ENCODE peak calls at places on chromosomes 16 and 17, in nine cellular contexts. One of them, this sample, is unnamed.

GRCh38 chr17:35684046-35684802 is 47.2 kb upstream of the RASL10B start:
- DNase-seq in testis: no peak
- DNase-seq in heart left ventricle: no peak
- DNase-seq in A549: no peak
- DNase-seq in upper lobe of left lung: no peak
- DNase-seq in ovary: no peak
- DNase-seq in IMR-90: peak
- DNase-seq in gastrocnemius medialis: no peak
- DNase-seq in prostate gland: no peak
- DNase-seq in this sample: no peak

GRCh38 chr17:78241277-78242023 is 10.0 kb downstream of the TMEM235 start:
- DNase-seq in testis: peak
- DNase-seq in heart left ventricle: no peak
- DNase-seq in A549: peak
- DNase-seq in upper lobe of left lung: no peak
- DNase-seq in ovary: no peak
- DNase-seq in IMR-90: peak
- DNase-seq in gastrocnemius medialis: no peak
- DNase-seq in prostate gland: no peak
- DNase-seq in this sample: peak

GRCh38 chr17:11495616-11496015 is 102.7 kb upstream of the DNAH9 start:
- DNase-seq in testis: no peak
- DNase-seq in heart left ventricle: no peak
- DNase-seq in A549: no peak
- DNase-seq in upper lobe of left lung: no peak
- DNase-seq in ovary: no peak
- DNase-seq in IMR-90: no peak
- DNase-seq in gastrocnemius medialis: no peak
- DNase-seq in prostate gland: no peak
- DNase-seq in this sample: no peak

GRCh38 chr16:15401972-15402371 is 6.4 kb downstream of the MPV17L start:
- DNase-seq in testis: no peak
- DNase-seq in heart left ventricle: no peak
- DNase-seq in A549: no peak
- DNase-seq in upper lobe of left lung: no peak
- DNase-seq in ovary: no peak
- DNase-seq in IMR-90: no peak
- DNase-seq in gastrocnemius medialis: no peak
- DNase-seq in prostate gland: no peak
- DNase-seq in this sample: no peak

GRCh38 chr16:76194621-76195015 is 82.6 kb upstream of the CNTNAP4 start:
- DNase-seq in testis: no peak
- DNase-seq in heart left ventricle: no peak
- DNase-seq in A549: no peak
- DNase-seq in upper lobe of left lung: no peak
- DNase-seq in ovary: no peak
- DNase-seq in IMR-90: no peak
- DNase-seq in gastrocnemius medialis: no peak
- DNase-seq in prostate gland: no peak
- DNase-seq in this sample: no peak

GRCh38 chr17:72099919-72100318 is 20.9 kb upstream of the SOX9 start:
- DNase-seq in testis: no peak
- DNase-seq in heart left ventricle: no peak
- DNase-seq in A549: no peak
- DNase-seq in upper lobe of left lung: no peak
- DNase-seq in ovary: no peak
- DNase-seq in IMR-90: peak
- DNase-seq in gastrocnemius medialis: no peak
- DNase-seq in prostate gland: no peak
- DNase-seq in this sample: no peak

GRCh38 chr17:82202981-82203380 is 9.7 kb downstream of the CCDC57 start:
- DNase-seq in testis: no peak
- DNase-seq in heart left ventricle: no peak
- DNase-seq in A549: no peak
- DNase-seq in upper lobe of left lung: no peak
- DNase-seq in ovary: no peak
- DNase-seq in IMR-90: no peak
- DNase-seq in gastrocnemius medialis: no peak
- DNase-seq in prostate gland: no peak
- DNase-seq in this sample: no peak

GRCh38 chr17:14334919-14335318 is 34.0 kb downstream of the HS3ST3B1 start:
- DNase-seq in testis: no peak
- DNase-seq in heart left ventricle: peak
- DNase-seq in A549: no peak
- DNase-seq in upper lobe of left lung: no peak
- DNase-seq in ovary: no peak
- DNase-seq in IMR-90: no peak
- DNase-seq in gastrocnemius medialis: no peak
- DNase-seq in prostate gland: no peak
- DNase-seq in this sample: no peak

GRCh38 chr16:50731130-50731988 is 10.5 kb upstream of the CYLD start:
- DNase-seq in testis: no peak
- DNase-seq in heart left ventricle: no peak
- DNase-seq in A549: no peak
- DNase-seq in upper lobe of left lung: no peak
- DNase-seq in ovary: no peak
- DNase-seq in IMR-90: no peak
- DNase-seq in gastrocnemius medialis: no peak
- DNase-seq in prostate gland: no peak
- DNase-seq in this sample: no peak

GRCh38 chr17:73210002-73210678 is 17.3 kb downstream of the COG1 start:
- DNase-seq in testis: no peak
- DNase-seq in heart left ventricle: no peak
- DNase-seq in A549: peak
- DNase-seq in upper lobe of left lung: no peak
- DNase-seq in ovary: no peak
- DNase-seq in IMR-90: no peak
- DNase-seq in gastrocnemius medialis: no peak
- DNase-seq in prostate gland: no peak
- DNase-seq in this sample: peak

GRCh38 chr17:82230627-82231311 is 1.9 kb downstream of the SLC16A3 start:
- DNase-seq in testis: peak
- DNase-seq in heart left ventricle: peak
- DNase-seq in A549: peak
- DNase-seq in upper lobe of left lung: peak
- DNase-seq in ovary: peak
- DNase-seq in IMR-90: peak
- DNase-seq in gastrocnemius medialis: peak
- DNase-seq in prostate gland: no peak
- DNase-seq in this sample: peak

GRCh38 chr16:84603115-84603816 is 14.6 kb downstream of the COTL1 start:
- DNase-seq in testis: peak
- DNase-seq in heart left ventricle: peak
- DNase-seq in A549: peak
- DNase-seq in upper lobe of left lung: peak
- DNase-seq in ovary: peak
- DNase-seq in IMR-90: peak
- DNase-seq in gastrocnemius medialis: peak
- DNase-seq in prostate gland: no peak
- DNase-seq in this sample: no peak

GRCh38 chr16:57013268-57013667 is 23.9 kb downstream of the NLRC5 start:
- DNase-seq in testis: no peak
- DNase-seq in heart left ventricle: no peak
- DNase-seq in A549: no peak
- DNase-seq in upper lobe of left lung: no peak
- DNase-seq in ovary: no peak
- DNase-seq in IMR-90: peak
- DNase-seq in gastrocnemius medialis: no peak
- DNase-seq in prostate gland: no peak
- DNase-seq in this sample: no peak

GRCh38 chr16:57017251-57017650 is 27.9 kb downstream of the NLRC5 start:
- DNase-seq in testis: no peak
- DNase-seq in heart left ventricle: no peak
- DNase-seq in A549: no peak
- DNase-seq in upper lobe of left lung: no peak
- DNase-seq in ovary: no peak
- DNase-seq in IMR-90: peak
- DNase-seq in gastrocnemius medialis: no peak
- DNase-seq in prostate gland: no peak
- DNase-seq in this sample: no peak

GRCh38 chr16:57016831-57017230 is 27.5 kb downstream of the NLRC5 start:
- DNase-seq in testis: no peak
- DNase-seq in heart left ventricle: no peak
- DNase-seq in A549: no peak
- DNase-seq in upper lobe of left lung: no peak
- DNase-seq in ovary: no peak
- DNase-seq in IMR-90: no peak
- DNase-seq in gastrocnemius medialis: no peak
- DNase-seq in prostate gland: no peak
- DNase-seq in this sample: no peak

GRCh38 chr16:57013902-57014301 is 24.5 kb downstream of the NLRC5 start:
- DNase-seq in testis: no peak
- DNase-seq in heart left ventricle: no peak
- DNase-seq in A549: no peak
- DNase-seq in upper lobe of left lung: no peak
- DNase-seq in ovary: no peak
- DNase-seq in IMR-90: no peak
- DNase-seq in gastrocnemius medialis: no peak
- DNase-seq in prostate gland: no peak
- DNase-seq in this sample: no peak

GRCh38 chr16:57016301-57016700 is 26.9 kb downstream of the NLRC5 start:
- DNase-seq in testis: no peak
- DNase-seq in heart left ventricle: no peak
- DNase-seq in A549: no peak
- DNase-seq in upper lobe of left lung: no peak
- DNase-seq in ovary: no peak
- DNase-seq in IMR-90: no peak
- DNase-seq in gastrocnemius medialis: no peak
- DNase-seq in prostate gland: no peak
- DNase-seq in this sample: no peak
- TF ChIP-seq POLR2A in testis: no peak
- TF ChIP-seq POLR2A in heart left ventricle: no peak
- TF ChIP-seq POLR2A in A549: no peak
- TF ChIP-seq POLR2A in upper lobe of left lung: no peak
- TF ChIP-seq POLR2A in ovary: no peak
- TF ChIP-seq POLR2A in IMR-90: no peak
- TF ChIP-seq POLR2A in gastrocnemius medialis: no peak
- TF ChIP-seq POLR2A in prostate gland: no peak
- TF ChIP-seq POLR2A in this sample: no peak

DNA sequence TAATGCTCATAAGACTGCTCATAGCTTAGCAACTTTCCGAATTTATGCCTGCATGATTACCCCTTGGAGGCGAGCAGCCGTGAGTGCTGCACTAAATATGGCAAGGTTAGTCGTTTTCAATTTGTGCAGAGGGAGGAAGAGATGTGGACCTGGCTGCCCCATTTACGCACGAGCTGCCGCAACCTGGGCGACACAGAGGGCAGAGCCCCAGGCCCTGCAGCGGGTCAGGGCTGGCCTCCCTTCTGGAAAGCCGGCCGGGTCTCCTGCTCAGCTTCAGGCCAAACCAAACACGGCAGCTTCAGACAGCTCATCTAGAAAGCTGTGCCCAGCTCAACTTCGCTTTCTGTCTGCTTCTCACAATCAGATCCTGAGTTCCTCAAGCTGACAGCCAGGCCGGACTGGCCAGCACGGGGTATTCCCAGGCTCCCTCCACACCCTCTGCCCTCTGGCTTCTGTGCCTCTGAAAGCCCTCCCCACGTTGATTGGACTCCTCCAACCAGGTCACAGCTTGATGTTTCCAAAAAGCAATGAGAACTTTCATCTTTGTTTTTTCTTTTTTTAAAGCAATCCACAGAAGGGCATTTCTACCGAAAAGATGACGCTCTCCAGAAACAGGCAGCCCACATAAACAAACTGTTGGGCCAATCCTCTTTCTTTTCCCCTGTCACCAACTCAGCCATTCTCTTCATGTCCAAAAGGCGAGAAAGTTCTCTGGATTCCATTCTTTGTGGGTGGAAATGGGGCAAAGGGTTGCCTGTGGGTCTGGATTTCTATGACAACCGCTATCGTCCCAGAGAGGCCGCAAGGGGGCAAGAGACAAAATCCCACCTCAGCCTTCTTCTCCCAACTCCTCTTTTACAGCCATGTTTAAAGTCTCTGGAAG is 189.1 kb downstream of the ZFHX3 start:
- DNase-seq in testis: no peak
- DNase-seq in heart left ventricle: no peak
- DNase-seq in A549: no peak
- DNase-seq in upper lobe of left lung: no peak
- DNase-seq in ovary: no peak
- DNase-seq in IMR-90: peak
- DNase-seq in gastrocnemius medialis: no peak
- DNase-seq in prostate gland: no peak
- DNase-seq in this sample: no peak
- TF ChIP-seq POLR2A in testis: no peak
- TF ChIP-seq POLR2A in heart left ventricle: no peak
- TF ChIP-seq POLR2A in A549: no peak
- TF ChIP-seq POLR2A in upper lobe of left lung: no peak
- TF ChIP-seq POLR2A in ovary: no peak
- TF ChIP-seq POLR2A in IMR-90: no peak
- TF ChIP-seq POLR2A in gastrocnemius medialis: no peak
- TF ChIP-seq POLR2A in prostate gland: no peak
- TF ChIP-seq POLR2A in this sample: no peak

GRCh38 chr16:2163211-2163881 is 7.8 kb downstream of the TRAF7 start:
- DNase-seq in testis: no peak
- DNase-seq in heart left ventricle: no peak
- DNase-seq in A549: no peak
- DNase-seq in upper lobe of left lung: no peak
- DNase-seq in ovary: no peak
- DNase-seq in IMR-90: no peak
- DNase-seq in gastrocnemius medialis: no peak
- DNase-seq in prostate gland: peak
- DNase-seq in this sample: no peak
- TF ChIP-seq POLR2A in testis: no peak
- TF ChIP-seq POLR2A in heart left ventricle: no peak
- TF ChIP-seq POLR2A in A549: no peak
- TF ChIP-seq POLR2A in upper lobe of left lung: no peak
- TF ChIP-seq POLR2A in ovary: no peak
- TF ChIP-seq POLR2A in IMR-90: no peak
- TF ChIP-seq POLR2A in gastrocnemius medialis: no peak
- TF ChIP-seq POLR2A in prostate gland: no peak
- TF ChIP-seq POLR2A in this sample: no peak

GRCh38 chr17:29584452-29585079 is 4.9 kb downstream of the GIT1 start:
- DNase-seq in testis: no peak
- DNase-seq in heart left ventricle: peak
- DNase-seq in A549: no peak
- DNase-seq in upper lobe of left lung: no peak
- DNase-seq in ovary: no peak
- DNase-seq in IMR-90: no peak
- DNase-seq in gastrocnemius medialis: no peak
- DNase-seq in prostate gland: no peak
- DNase-seq in this sample: no peak

GRCh38 chr17:29586676-29587469 is 2.6 kb downstream of the GIT1 start:
- DNase-seq in testis: no peak
- DNase-seq in heart left ventricle: no peak
- DNase-seq in A549: no peak
- DNase-seq in upper lobe of left lung: no peak
- DNase-seq in ovary: no peak
- DNase-seq in IMR-90: no peak
- DNase-seq in gastrocnemius medialis: no peak
- DNase-seq in prostate gland: no peak
- DNase-seq in this sample: no peak

GRCh38 chr17:29583324-29584248 is 5.9 kb downstream of the GIT1 start:
- DNase-seq in testis: no peak
- DNase-seq in heart left ventricle: peak
- DNase-seq in A549: no peak
- DNase-seq in upper lobe of left lung: no peak
- DNase-seq in ovary: peak
- DNase-seq in IMR-90: no peak
- DNase-seq in gastrocnemius medialis: no peak
- DNase-seq in prostate gland: no peak
- DNase-seq in this sample: no peak

GRCh38 chr17:29587591-29587990 is 1.9 kb downstream of the GIT1 start:
- DNase-seq in testis: no peak
- DNase-seq in heart left ventricle: no peak
- DNase-seq in A549: no peak
- DNase-seq in upper lobe of left lung: no peak
- DNase-seq in ovary: peak
- DNase-seq in IMR-90: no peak
- DNase-seq in gastrocnemius medialis: no peak
- DNase-seq in prostate gland: no peak
- DNase-seq in this sample: no peak

GRCh38 chr17:29585080-29585751 is 4.2 kb downstream of the GIT1 start:
- DNase-seq in testis: no peak
- DNase-seq in heart left ventricle: peak
- DNase-seq in A549: no peak
- DNase-seq in upper lobe of left lung: no peak
- DNase-seq in ovary: peak
- DNase-seq in IMR-90: no peak
- DNase-seq in gastrocnemius medialis: no peak
- DNase-seq in prostate gland: no peak
- DNase-seq in this sample: peak
- TF ChIP-seq POLR2A in testis: no peak
- TF ChIP-seq POLR2A in heart left ventricle: no peak
- TF ChIP-seq POLR2A in A549: no peak
- TF ChIP-seq POLR2A in upper lobe of left lung: no peak
- TF ChIP-seq POLR2A in ovary: no peak
- TF ChIP-seq POLR2A in IMR-90: no peak
- TF ChIP-seq POLR2A in gastrocnemius medialis: peak
- TF ChIP-seq POLR2A in prostate gland: no peak
- TF ChIP-seq POLR2A in this sample: no peak

This sample was measured in erythroblast.